ENCODE peak calls at places on chromosomes 11 and 22, in seven cellular contexts. N, J, W, C, F, D and H are unnamed samples.

GRCh38 chr11:92978226-92979111 is 9.0 kb downstream of the MTNR1B start:
- DNase-seq in F (no peak), D (no peak), W (no peak), J (peak; percentile 59), C (peak; percentile 44), N (no peak), H (no peak)

GRCh38 chr22:49964493-49965290 is 4.1 kb downstream of the PIM3 start:
- DNase-seq in N (peak; percentile 1), C (no peak), J (no peak), D (peak; percentile 23), F (no peak), W (no peak), H (no peak)

GRCh38 chr22:33780761-33781160 is 139.5 kb downstream of the LARGE1 start:
- DNase-seq in F (no peak), C (no peak), J (no peak), D (no peak), N (no peak), W (no peak), H (no peak)

GRCh38 chr22:38927033-38927789 is 30.2 kb upstream of the APOBEC3A start:
- DNase-seq in N (peak; percentile 89), J (peak; percentile 74), C (peak; percentile 37), D (peak; percentile 89), F (peak; percentile 91), W (no peak), H (peak; percentile 72)

GRCh38 chr11:85346484-85346883 is 280.7 kb downstream of the DLG2 start:
- DNase-seq in C (no peak), J (no peak), D (no peak), N (no peak), F (peak; percentile 4), W (no peak), H (no peak)

GRCh38 chr11:111851636-111852035 is 19.7 kb downstream of the ALG9 start:
- DNase-seq in D (no peak), N (peak; percentile 15), W (peak; percentile 15), F (peak; percentile 32), J (peak; percentile 54), C (peak; percentile 35), H (no peak)

GRCh38 chr22:38155703-38156102 is 25.9 kb downstream of the PLA2G6 start:
- DNase-seq in C (no peak), F (no peak), W (no peak), N (no peak), J (no peak), D (no peak), H (no peak)

GRCh38 chr11:65243773-65244172 is 18.0 kb upstream of the POLA2 start:
- DNase-seq in J (no peak), F (peak; percentile 52), N (no peak), W (no peak), C (no peak), D (peak; percentile 67), H (no peak)

GRCh38 chr22:20446383-20446970 is 8.9 kb upstream of the SCARF2 start:
- DNase-seq in C (no peak), W (no peak), D (no peak), F (no peak), J (no peak), N (no peak), H (no peak)

GRCh38 chr11:67406420-67406968 is 2.6 kb downstream of the TBC1D10C start:
- DNase-seq in F (no peak), J (no peak), W (no peak), D (no peak), N (no peak), C (no peak), H (no peak)

GRCh38 chr11:99522467-99523173 is 501.9 kb downstream of the CNTN5 start:
- DNase-seq in W (no peak), D (no peak), N (no peak), C (peak; percentile 54), J (peak; percentile 2), F (no peak), H (no peak)

GRCh38 chr22:23245045-23245798 is 64.9 kb downstream of the BCR start:
- DNase-seq in D (no peak), J (peak; percentile 67), F (no peak), W (no peak), C (peak; percentile 55), N (no peak), H (no peak)

GRCh38 chr22:42188808-42189447 is 58.3 kb upstream of the CYP2D6 start:
- DNase-seq in F (no peak), D (no peak), W (no peak), J (peak; percentile 60), N (no peak), C (peak; percentile 55), H (no peak)

GRCh38 chr11:83572521-83572920 is 286.4 kb upstream of the CCDC90B start:
- DNase-seq in D (no peak), W (no peak), N (no peak), C (no peak), F (peak; percentile 17), J (peak; percentile 58), H (no peak)
- H4K20me1 ChIP-seq in D (no peaks in the 10 kb centered on the region), W (no peaks in the 10 kb centered on the region), N (no peaks in the 10 kb centered on the region), C (no peaks in the 10 kb centered on the region), F (no peaks in the 10 kb centered on the region), J (no peaks in the 10 kb centered on the region), H (no peaks in the 10 kb centered on the region)

GRCh38 chr22:36958366-36958765 is 44.9 kb downstream of the CSF2RB start:
- DNase-seq in D (no peak), N (no peak), C (no peak), W (no peak), J (no peak), F (no peak), H (no peak)
- H3K27ac ChIP-seq in D (no peak overlapping the region), N (no peak overlapping the region), C (no peak overlapping the region), W (no peak overlapping the region), J (no peak overlapping the region), F (no peak overlapping the region), H (no peak overlapping the region)

GRCh38 chr11:19774329-19774728 is 61.7 kb downstream of the NAV2 start:
- DNase-seq in J (no peak), D (no peak), N (no peak), F (no peak), C (no peak), W (no peak), H (no peak)

GRCh38 chr11:19777342-19778102 is 64.9 kb downstream of the NAV2 start:
- DNase-seq in D (peak; percentile 41), C (peak; percentile 84), J (peak; percentile 62), W (no peak), N (peak; percentile 40), F (peak; percentile 75), H (no peak)

GRCh38 chr11:19774817-19775600 is 62.4 kb downstream of the NAV2 start:
- DNase-seq in J (peak; percentile 21), F (no peak), C (peak; percentile 7), D (no peak), N (no peak), W (no peak), H (no peak)

GRCh38 chr11:19777032-19777341 is 64.3 kb downstream of the NAV2 start:
- DNase-seq in W (no peak), N (peak; percentile 70), D (peak; percentile 42), F (no peak), C (no peak), J (peak; percentile 62), H (no peak)

DNA sequence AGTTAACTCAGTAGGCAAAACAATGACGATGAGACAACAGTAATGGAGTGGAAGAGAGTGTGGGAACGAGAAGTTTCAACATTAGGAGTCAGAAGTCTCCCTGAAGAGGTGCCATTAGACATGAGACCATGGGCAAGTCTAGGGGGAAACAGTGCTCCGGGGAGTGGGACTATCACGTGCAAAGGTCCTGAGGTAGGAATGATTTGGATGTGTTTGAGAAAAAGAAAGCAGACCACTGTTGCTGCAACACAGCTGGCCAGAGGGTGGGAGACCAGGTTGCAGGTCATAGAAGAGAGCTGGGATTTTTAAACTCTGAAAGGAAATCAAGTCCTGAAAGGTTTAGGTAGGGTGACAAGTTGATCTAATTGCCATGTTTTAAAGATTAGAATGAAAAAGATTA is 63.0 kb downstream of the NAV2 start:
- DNase-seq in C (no peak), N (no peak), D (no peak), J (no peak), F (no peak), W (no peak), H (no peak)
- H4K20me1 ChIP-seq in C (peaks cover 95% of the 10 kb centered on the region), N (peaks cover 20% of the 10 kb centered on the region), D (no peaks in the 10 kb centered on the region), J (no peaks in the 10 kb centered on the region), F (no peaks in the 10 kb centered on the region), W (no peaks in the 10 kb centered on the region), H (no peaks in the 10 kb centered on the region)

GRCh38 chr11:77090046-77090372 is 12.6 kb upstream of the OMP start:
- DNase-seq in D (no peak), N (no peak), W (no peak), J (no peak), C (no peak), F (no peak), H (no peak)
- H3K27ac ChIP-seq in D (no peak overlapping the region), N (no peak overlapping the region), W (no peak overlapping the region), J (no peak overlapping the region), C (no peak overlapping the region), F (no peak overlapping the region), H (no peak overlapping the region)

DNA sequence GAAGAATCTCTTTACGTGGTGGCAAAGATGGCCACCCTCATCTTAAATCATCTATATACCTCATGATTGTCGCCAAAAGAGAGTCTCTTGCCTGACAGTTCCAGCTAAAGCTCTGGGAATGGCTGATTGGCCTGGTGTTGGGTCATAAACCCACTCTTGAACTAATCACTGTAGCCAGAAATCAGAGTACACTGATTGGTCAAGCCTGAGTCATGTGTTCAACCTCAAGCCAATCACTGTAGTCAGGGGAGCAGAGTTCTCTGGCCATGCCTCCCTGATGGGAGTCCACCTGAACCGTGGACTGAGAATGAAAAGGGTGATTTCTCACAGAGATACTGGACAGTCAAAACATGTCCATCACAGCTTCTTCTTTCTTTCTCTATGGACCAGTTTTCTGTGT is 45.8 kb downstream of the RCN1 start:
- DNase-seq in W (no peak), C (no peak), N (no peak), J (no peak), F (no peak), D (no peak), H (no peak)
- H4K20me1 ChIP-seq in W (no peaks in the 10 kb centered on the region), C (no peaks in the 10 kb centered on the region), N (no peaks in the 10 kb centered on the region), J (no peaks in the 10 kb centered on the region), F (no peaks in the 10 kb centered on the region), D (no peaks in the 10 kb centered on the region), H (no peaks in the 10 kb centered on the region)